ENCODE peak calls at places on chromosomes 1 and 21, in five cellular contexts. One of them, this sample, is unnamed.

GRCh38 chr21:39020751-39021474 is 162.3 kb downstream of the PSMG1 start:
- DNase-seq in body of pancreas: no peak
- DNase-seq in uterus: no peak
- DNase-seq in esophagus squamous epithelium: no peak
- DNase-seq in A549: peak; percentile 36
- DNase-seq in this sample: no peak

GRCh38 chr1:179120736-179121135 is 38.9 kb downstream of the TOR3A start:
- DNase-seq in body of pancreas: no peak
- DNase-seq in uterus: no peak
- DNase-seq in esophagus squamous epithelium: no peak
- DNase-seq in A549: no peak
- DNase-seq in this sample: no peak

GRCh38 chr21:25934771-25935224 is 200.0 kb downstream of the GABPA start:
- DNase-seq in body of pancreas: peak; percentile 81
- DNase-seq in uterus: peak; percentile 76
- DNase-seq in esophagus squamous epithelium: no peak
- DNase-seq in A549: peak; percentile 58
- DNase-seq in this sample: peak; percentile 68

GRCh38 chr1:20349561-20349960 is 58.9 kb downstream of the VWA5B1 start:
- DNase-seq in body of pancreas: no peak
- DNase-seq in uterus: no peak
- DNase-seq in esophagus squamous epithelium: no peak
- DNase-seq in A549: no peak
- DNase-seq in this sample: no peak

GRCh38 chr21:17539743-17540341 is 27.0 kb downstream of the CXADR start:
- DNase-seq in body of pancreas: no peak
- DNase-seq in uterus: no peak
- DNase-seq in esophagus squamous epithelium: no peak
- DNase-seq in A549: no peak
- DNase-seq in this sample: no peak

GRCh38 chr1:6134741-6135510 is 45.2 kb downstream of the CHD5 start:
- DNase-seq in body of pancreas: no peak
- DNase-seq in uterus: no peak
- DNase-seq in esophagus squamous epithelium: no peak
- DNase-seq in A549: no peak
- DNase-seq in this sample: no peak

GRCh38 chr1:153880962-153881361 is 41.8 kb downstream of the GATAD2B start:
- DNase-seq in body of pancreas: peak; percentile 85
- DNase-seq in uterus: peak; percentile 71
- DNase-seq in esophagus squamous epithelium: peak; percentile 10
- DNase-seq in A549: peak; percentile 47
- DNase-seq in this sample: peak; percentile 91

GRCh38 chr1:147700042-147700711 is 29.9 kb upstream of the ACP6 start:
- DNase-seq in body of pancreas: peak; percentile 83
- DNase-seq in uterus: peak; percentile 60
- DNase-seq in esophagus squamous epithelium: no peak
- DNase-seq in A549: peak; percentile 55
- DNase-seq in this sample: peak; percentile 55

GRCh38 chr1:112465122-112465521 is 43.6 kb upstream of the WNT2B start:
- DNase-seq in body of pancreas: no peak
- DNase-seq in uterus: no peak
- DNase-seq in esophagus squamous epithelium: no peak
- DNase-seq in A549: no peak
- DNase-seq in this sample: no peak

GRCh38 chr1:229557913-229558414 is 543 bp downstream of the ABCB10 start:
- DNase-seq in body of pancreas: peak; percentile 61
- DNase-seq in uterus: peak; percentile 37
- DNase-seq in esophagus squamous epithelium: no peak
- DNase-seq in A549: peak; percentile 40
- DNase-seq in this sample: peak; percentile 60

GRCh38 chr1:67390041-67390887 is 39.9 kb downstream of the SERBP1 start:
- DNase-seq in body of pancreas: no peak
- DNase-seq in uterus: no peak
- DNase-seq in esophagus squamous epithelium: no peak
- DNase-seq in A549: no peak
- DNase-seq in this sample: no peak

GRCh38 chr1:235024045-235024439 is 104.6 kb downstream of the TOMM20 start:
- DNase-seq in body of pancreas: no peak
- DNase-seq in uterus: no peak
- DNase-seq in esophagus squamous epithelium: no peak
- DNase-seq in A549: no peak
- DNase-seq in this sample: no peak

GRCh38 chr1:235586413-235586812 is 63.2 kb downstream of the GNG4 start:
- DNase-seq in body of pancreas: no peak
- DNase-seq in uterus: no peak
- DNase-seq in esophagus squamous epithelium: no peak
- DNase-seq in A549: no peak
- DNase-seq in this sample: no peak

GRCh38 chr1:77378723-77379533 is 97.1 kb downstream of the AK5 start:
- DNase-seq in body of pancreas: no peak
- DNase-seq in uterus: no peak
- DNase-seq in esophagus squamous epithelium: no peak
- DNase-seq in A549: no peak
- DNase-seq in this sample: no peak

GRCh38 chr1:170864784-170865538 is 70.4 kb upstream of the MROH9 start:
- DNase-seq in body of pancreas: no peak
- DNase-seq in uterus: no peak
- DNase-seq in esophagus squamous epithelium: no peak
- DNase-seq in A549: no peak
- DNase-seq in this sample: no peak

GRCh38 chr1:21532496-21532895 is 23.3 kb downstream of the ALPL start:
- DNase-seq in body of pancreas: no peak
- DNase-seq in uterus: no peak
- DNase-seq in esophagus squamous epithelium: no peak
- DNase-seq in A549: no peak
- DNase-seq in this sample: no peak

GRCh38 chr1:225603538-225604354 is 49.2 kb downstream of the ENAH start:
- DNase-seq in body of pancreas: no peak
- DNase-seq in uterus: no peak
- DNase-seq in esophagus squamous epithelium: no peak
- DNase-seq in A549: peak; percentile 37
- DNase-seq in this sample: no peak

GRCh38 chr1:223730471-223730870 is 18.1 kb downstream of the CAPN2 start:
- DNase-seq in body of pancreas: no peak
- DNase-seq in uterus: no peak
- DNase-seq in esophagus squamous epithelium: no peak
- DNase-seq in A549: no peak
- DNase-seq in this sample: no peak

GRCh38 chr1:201763439-201764140 is 65.4 kb upstream of the IPO9 start:
- DNase-seq in body of pancreas: no peak
- DNase-seq in uterus: no peak
- DNase-seq in esophagus squamous epithelium: no peak
- DNase-seq in A549: no peak
- DNase-seq in this sample: no peak

GRCh38 chr1:4697801-4698200 is 43.4 kb downstream of the AJAP1 start:
- DNase-seq in body of pancreas: no peak
- DNase-seq in uterus: no peak
- DNase-seq in esophagus squamous epithelium: no peak
- DNase-seq in A549: no peak
- DNase-seq in this sample: no peak

GRCh38 chr1:28139033-28139712 is 37.3 kb downstream of the PTAFR start:
- DNase-seq in body of pancreas: no peak
- DNase-seq in uterus: no peak
- DNase-seq in esophagus squamous epithelium: no peak
- DNase-seq in A549: peak; percentile 38
- DNase-seq in this sample: no peak

GRCh38 chr1:65103807-65104206 is 44.2 kb upstream of the AK4 start:
- DNase-seq in body of pancreas: no peak
- DNase-seq in uterus: no peak
- DNase-seq in esophagus squamous epithelium: no peak
- DNase-seq in A549: no peak
- DNase-seq in this sample: no peak

GRCh38 chr21:40587786-40588353 is 259.1 kb downstream of the DSCAM start:
- DNase-seq in body of pancreas: no peak
- DNase-seq in uterus: no peak
- DNase-seq in esophagus squamous epithelium: no peak
- DNase-seq in A549: no peak
- DNase-seq in this sample: no peak

GRCh38 chr1:234666206-234666605 is 56.2 kb upstream of the IRF2BP2 start:
- DNase-seq in body of pancreas: no peak
- DNase-seq in uterus: no peak
- DNase-seq in esophagus squamous epithelium: no peak
- DNase-seq in A549: no peak
- DNase-seq in this sample: no peak

GRCh38 chr21:30255679-30256078 is 27.1 kb downstream of the KRTAP24-1 start:
- DNase-seq in body of pancreas: no peak
- DNase-seq in uterus: no peak
- DNase-seq in esophagus squamous epithelium: no peak
- DNase-seq in A549: no peak
- DNase-seq in this sample: no peak

GRCh38 chr1:234854648-234855039 is 244.7 kb upstream of the IRF2BP2 start:
- DNase-seq in body of pancreas: no peak
- DNase-seq in uterus: no peak
- DNase-seq in esophagus squamous epithelium: no peak
- DNase-seq in A549: no peak
- DNase-seq in this sample: no peak

DNA sequence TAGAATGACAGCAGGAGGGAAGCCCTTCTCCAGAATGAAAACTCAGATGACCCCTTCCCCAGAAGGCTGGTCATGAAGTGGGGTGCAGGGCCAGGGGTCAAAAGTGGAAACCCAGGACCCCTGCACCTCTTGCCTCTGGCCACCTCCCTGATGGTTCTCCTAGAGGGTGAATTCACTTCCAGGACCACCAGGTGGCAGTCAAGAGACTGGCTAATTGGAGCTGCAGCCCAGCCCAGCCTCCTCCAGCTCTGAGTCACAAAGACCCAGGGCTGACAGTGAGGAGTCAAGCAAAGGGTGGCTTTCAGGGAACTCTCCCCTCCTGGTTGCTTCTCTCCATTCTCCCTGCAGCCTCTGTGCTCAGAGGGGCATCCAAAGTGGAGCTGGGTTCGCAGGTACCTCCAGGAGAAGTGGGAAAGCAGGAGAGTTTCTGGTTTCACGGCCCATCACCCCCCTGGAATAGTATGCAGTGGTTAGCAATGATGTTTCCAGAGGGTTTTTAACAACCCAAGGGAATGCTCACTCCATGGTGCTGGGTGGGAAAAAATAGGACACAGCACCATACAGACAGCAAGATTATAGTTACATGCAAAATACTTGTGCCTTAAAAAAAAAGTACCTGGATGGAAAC is 6.1 kb upstream of the EPHB2 start:
- DNase-seq in body of pancreas: peak; percentile 93
- DNase-seq in uterus: peak; percentile 81
- DNase-seq in esophagus squamous epithelium: no peak
- DNase-seq in A549: peak; percentile 75
- DNase-seq in this sample: peak; percentile 82
- TF ChIP-seq CTCF in body of pancreas: peak; percentile 90
- TF ChIP-seq CTCF in uterus: peak; percentile 89
- TF ChIP-seq CTCF in esophagus squamous epithelium: peak; percentile 91
- TF ChIP-seq CTCF in A549: peak; percentile 73
- TF ChIP-seq CTCF in this sample: peak; percentile 79

GRCh38 chr1:160483505-160484185 is 39.4 kb downstream of the SLAMF6 start:
- DNase-seq in body of pancreas: no peak
- DNase-seq in uterus: no peak
- DNase-seq in esophagus squamous epithelium: no peak
- DNase-seq in A549: no peak
- DNase-seq in this sample: no peak
- H3K9me3 ChIP-seq in body of pancreas: no peaks in the 10 kb centered on the region
- H3K9me3 ChIP-seq in uterus: no peaks in the 10 kb centered on the region
- H3K9me3 ChIP-seq in esophagus squamous epithelium: no peaks in the 10 kb centered on the region
- H3K9me3 ChIP-seq in A549: no peaks in the 10 kb centered on the region
- H3K9me3 ChIP-seq in this sample: no peaks in the 10 kb centered on the region

GRCh38 chr1:92340154-92340553 is 41.3 kb downstream of the RPAP2 start:
- DNase-seq in body of pancreas: no peak
- DNase-seq in uterus: no peak
- DNase-seq in esophagus squamous epithelium: no peak
- DNase-seq in A549: no peak
- DNase-seq in this sample: no peak
- TF ChIP-seq POLR2A in body of pancreas: no peak
- TF ChIP-seq POLR2A in uterus: no peak
- TF ChIP-seq POLR2A in esophagus squamous epithelium: no peak
- TF ChIP-seq POLR2A in A549: no peak
- TF ChIP-seq POLR2A in this sample: no peak

DNA sequence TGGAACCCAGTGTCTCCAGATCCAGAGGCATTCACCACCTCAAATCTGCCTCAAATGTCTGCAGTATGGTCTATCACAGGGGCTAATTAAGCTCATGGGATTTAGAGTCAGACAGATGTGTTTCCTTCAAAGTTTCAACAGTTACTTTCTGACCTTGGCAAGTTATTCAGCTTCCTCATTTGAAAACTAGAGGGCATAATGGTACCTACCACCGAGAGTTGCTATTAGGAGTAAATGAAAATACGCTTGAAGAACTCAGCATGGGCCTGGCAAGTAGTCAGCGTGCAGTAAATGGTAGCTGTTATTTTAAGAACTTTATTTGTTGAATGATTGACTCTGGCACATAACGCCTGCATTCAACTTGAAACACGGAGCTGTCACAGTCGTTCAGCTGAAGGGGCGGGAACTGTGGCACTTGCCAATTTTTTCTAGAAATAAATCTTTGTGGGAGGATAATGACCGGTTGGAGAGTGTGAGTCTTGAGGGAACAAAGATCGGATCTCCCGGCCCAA is 1.2 kb upstream of the CAP1 start:
- DNase-seq in body of pancreas: peak; percentile 58
- DNase-seq in uterus: no peak
- DNase-seq in esophagus squamous epithelium: no peak
- DNase-seq in A549: peak; percentile 40
- DNase-seq in this sample: no peak
- TF ChIP-seq CTCF in body of pancreas: no peak
- TF ChIP-seq CTCF in uterus: no peak
- TF ChIP-seq CTCF in esophagus squamous epithelium: peak; percentile 15
- TF ChIP-seq CTCF in A549: peak; percentile 7
- TF ChIP-seq CTCF in this sample: no peak

GRCh38 chr1:2962946-2963345 is 58.3 kb upstream of the ACTRT2 start:
- DNase-seq in body of pancreas: no peak
- DNase-seq in uterus: no peak
- DNase-seq in esophagus squamous epithelium: no peak
- DNase-seq in A549: no peak
- DNase-seq in this sample: peak; percentile 27

GRCh38 chr1:2961661-2962060 is 59.6 kb upstream of the ACTRT2 start:
- DNase-seq in body of pancreas: no peak
- DNase-seq in uterus: no peak
- DNase-seq in esophagus squamous epithelium: no peak
- DNase-seq in A549: no peak
- DNase-seq in this sample: no peak

GRCh38 chr1:2961081-2961480 is 60.2 kb upstream of the ACTRT2 start:
- DNase-seq in body of pancreas: no peak
- DNase-seq in uterus: no peak
- DNase-seq in esophagus squamous epithelium: no peak
- DNase-seq in A549: no peak
- DNase-seq in this sample: peak; percentile 38

GRCh38 chr1:2962061-2962460 is 59.2 kb upstream of the ACTRT2 start:
- DNase-seq in body of pancreas: no peak
- DNase-seq in uterus: no peak
- DNase-seq in esophagus squamous epithelium: no peak
- DNase-seq in A549: no peak
- DNase-seq in this sample: no peak

GRCh38 chr1:2962541-2962940 is 58.7 kb upstream of the ACTRT2 start:
- DNase-seq in body of pancreas: no peak
- DNase-seq in uterus: no peak
- DNase-seq in esophagus squamous epithelium: no peak
- DNase-seq in A549: no peak
- DNase-seq in this sample: no peak
- H3K9me3 ChIP-seq in body of pancreas: peaks cover 5% of the 10 kb centered on the region
- H3K9me3 ChIP-seq in uterus: no peaks in the 10 kb centered on the region
- H3K9me3 ChIP-seq in esophagus squamous epithelium: no peaks in the 10 kb centered on the region
- H3K9me3 ChIP-seq in A549: peaks cover 5% of the 10 kb centered on the region
- H3K9me3 ChIP-seq in this sample: peaks cover 15% of the 10 kb centered on the region

GRCh38 chr1:212713465-212714136 is 14.0 kb upstream of the BATF3 start:
- DNase-seq in body of pancreas: no peak
- DNase-seq in uterus: no peak
- DNase-seq in esophagus squamous epithelium: no peak
- DNase-seq in A549: no peak
- DNase-seq in this sample: no peak
- TF ChIP-seq POLR2A in body of pancreas: no peak
- TF ChIP-seq POLR2A in uterus: no peak
- TF ChIP-seq POLR2A in esophagus squamous epithelium: no peak
- TF ChIP-seq POLR2A in A549: no peak
- TF ChIP-seq POLR2A in this sample: no peak